ENCODE peak calls at places on chromosomes 6 and 20, in six cellular contexts. One of them, this sample, is unnamed.

GRCh38 chr6:25769983-25770382 is 15.4 kb downstream of the SLC17A4 start:
- DNase-seq in ELF-1: no peak
- DNase-seq in dorsolateral prefrontal cortex: no peak
- DNase-seq in activated T-cell treated with anti-CD3 and anti-CD28 coated beads for 48 hours: no peak
- DNase-seq in stimulated activated CD8-positive, alpha-beta memory T cell treated with anti-CD3 and anti-CD28 coated beads, Interleukin-4, amount 100 ng/mL, for 24 hours: no peak
- DNase-seq in breast epithelium: peak; percentile 56
- DNase-seq in this sample: no peak

GRCh38 chr6:170185175-170185970 is 105.5 kb downstream of the DLL1 start:
- DNase-seq in ELF-1: no peak
- DNase-seq in dorsolateral prefrontal cortex: peak; percentile 33
- DNase-seq in activated T-cell treated with anti-CD3 and anti-CD28 coated beads for 48 hours: no peak
- DNase-seq in stimulated activated CD8-positive, alpha-beta memory T cell treated with anti-CD3 and anti-CD28 coated beads, Interleukin-4, amount 100 ng/mL, for 24 hours: no peak
- DNase-seq in breast epithelium: no peak
- DNase-seq in this sample: peak; percentile 61

GRCh38 chr6:4849628-4850027 is 73.4 kb downstream of the CDYL start:
- DNase-seq in ELF-1: no peak
- DNase-seq in dorsolateral prefrontal cortex: no peak
- DNase-seq in activated T-cell treated with anti-CD3 and anti-CD28 coated beads for 48 hours: no peak
- DNase-seq in stimulated activated CD8-positive, alpha-beta memory T cell treated with anti-CD3 and anti-CD28 coated beads, Interleukin-4, amount 100 ng/mL, for 24 hours: no peak
- DNase-seq in breast epithelium: no peak
- DNase-seq in this sample: no peak

GRCh38 chr6:32692019-32692418 is 25.6 kb upstream of the HLA-DQB1 start:
- DNase-seq in ELF-1: peak; percentile 40
- DNase-seq in dorsolateral prefrontal cortex: no peak
- DNase-seq in activated T-cell treated with anti-CD3 and anti-CD28 coated beads for 48 hours: peak; percentile 14
- DNase-seq in stimulated activated CD8-positive, alpha-beta memory T cell treated with anti-CD3 and anti-CD28 coated beads, Interleukin-4, amount 100 ng/mL, for 24 hours: no peak
- DNase-seq in breast epithelium: no peak
- DNase-seq in this sample: no peak

GRCh38 chr20:46040902-46041535 is 12.0 kb downstream of the SLC12A5 start:
- DNase-seq in ELF-1: peak; percentile 75
- DNase-seq in dorsolateral prefrontal cortex: no peak
- DNase-seq in activated T-cell treated with anti-CD3 and anti-CD28 coated beads for 48 hours: no peak
- DNase-seq in stimulated activated CD8-positive, alpha-beta memory T cell treated with anti-CD3 and anti-CD28 coated beads, Interleukin-4, amount 100 ng/mL, for 24 hours: peak; percentile 22
- DNase-seq in breast epithelium: no peak
- DNase-seq in this sample: peak; percentile 63

GRCh38 chr6:4018194-4019111 is 60.5 kb downstream of the FAM217A start:
- DNase-seq in ELF-1: peak; percentile 99
- DNase-seq in dorsolateral prefrontal cortex: peak; percentile 92
- DNase-seq in activated T-cell treated with anti-CD3 and anti-CD28 coated beads for 48 hours: peak; percentile 95
- DNase-seq in stimulated activated CD8-positive, alpha-beta memory T cell treated with anti-CD3 and anti-CD28 coated beads, Interleukin-4, amount 100 ng/mL, for 24 hours: peak; percentile 97
- DNase-seq in breast epithelium: peak; percentile 94
- DNase-seq in this sample: peak; percentile 93

GRCh38 chr20:58077282-58077681 is 151.2 kb downstream of the ANKRD60 start:
- DNase-seq in ELF-1: no peak
- DNase-seq in dorsolateral prefrontal cortex: no peak
- DNase-seq in activated T-cell treated with anti-CD3 and anti-CD28 coated beads for 48 hours: no peak
- DNase-seq in stimulated activated CD8-positive, alpha-beta memory T cell treated with anti-CD3 and anti-CD28 coated beads, Interleukin-4, amount 100 ng/mL, for 24 hours: no peak
- DNase-seq in breast epithelium: no peak
- DNase-seq in this sample: no peak

GRCh38 chr6:150932976-150933375 is 67.5 kb downstream of the MTHFD1L start:
- DNase-seq in ELF-1: no peak
- DNase-seq in dorsolateral prefrontal cortex: no peak
- DNase-seq in activated T-cell treated with anti-CD3 and anti-CD28 coated beads for 48 hours: no peak
- DNase-seq in stimulated activated CD8-positive, alpha-beta memory T cell treated with anti-CD3 and anti-CD28 coated beads, Interleukin-4, amount 100 ng/mL, for 24 hours: no peak
- DNase-seq in breast epithelium: no peak
- DNase-seq in this sample: no peak

GRCh38 chr6:105646391-105646867 is 243.5 kb upstream of the PREP start:
- DNase-seq in ELF-1: no peak
- DNase-seq in dorsolateral prefrontal cortex: no peak
- DNase-seq in activated T-cell treated with anti-CD3 and anti-CD28 coated beads for 48 hours: no peak
- DNase-seq in stimulated activated CD8-positive, alpha-beta memory T cell treated with anti-CD3 and anti-CD28 coated beads, Interleukin-4, amount 100 ng/mL, for 24 hours: peak; percentile 19
- DNase-seq in breast epithelium: no peak
- DNase-seq in this sample: no peak

GRCh38 chr20:30168025-30168799 is 1089.3 kb upstream of the DEFB115 start:
- DNase-seq in ELF-1: peak; percentile 90
- DNase-seq in dorsolateral prefrontal cortex: no peak
- DNase-seq in activated T-cell treated with anti-CD3 and anti-CD28 coated beads for 48 hours: peak; percentile 15
- DNase-seq in stimulated activated CD8-positive, alpha-beta memory T cell treated with anti-CD3 and anti-CD28 coated beads, Interleukin-4, amount 100 ng/mL, for 24 hours: no peak
- DNase-seq in breast epithelium: no peak
- DNase-seq in this sample: no peak

GRCh38 chr6:155417454-155417853 is 38.2 kb downstream of the NOX3 start:
- DNase-seq in ELF-1: no peak
- DNase-seq in dorsolateral prefrontal cortex: no peak
- DNase-seq in activated T-cell treated with anti-CD3 and anti-CD28 coated beads for 48 hours: no peak
- DNase-seq in stimulated activated CD8-positive, alpha-beta memory T cell treated with anti-CD3 and anti-CD28 coated beads, Interleukin-4, amount 100 ng/mL, for 24 hours: no peak
- DNase-seq in breast epithelium: no peak
- DNase-seq in this sample: no peak

GRCh38 chr6:25882066-25882496 is 8.0 kb upstream of the SLC17A3 start:
- DNase-seq in ELF-1: peak; percentile 72
- DNase-seq in dorsolateral prefrontal cortex: no peak
- DNase-seq in activated T-cell treated with anti-CD3 and anti-CD28 coated beads for 48 hours: peak; percentile 10
- DNase-seq in stimulated activated CD8-positive, alpha-beta memory T cell treated with anti-CD3 and anti-CD28 coated beads, Interleukin-4, amount 100 ng/mL, for 24 hours: peak; percentile 22
- DNase-seq in breast epithelium: no peak
- DNase-seq in this sample: no peak

GRCh38 chr20:24379116-24379927 is 90.1 kb upstream of the SYNDIG1 start:
- DNase-seq in ELF-1: no peak
- DNase-seq in dorsolateral prefrontal cortex: no peak
- DNase-seq in activated T-cell treated with anti-CD3 and anti-CD28 coated beads for 48 hours: no peak
- DNase-seq in stimulated activated CD8-positive, alpha-beta memory T cell treated with anti-CD3 and anti-CD28 coated beads, Interleukin-4, amount 100 ng/mL, for 24 hours: no peak
- DNase-seq in breast epithelium: no peak
- DNase-seq in this sample: no peak

GRCh38 chr6:33984466-33985332 is 161.2 kb downstream of the GRM4 start:
- DNase-seq in ELF-1: no peak
- DNase-seq in dorsolateral prefrontal cortex: peak; percentile 22
- DNase-seq in activated T-cell treated with anti-CD3 and anti-CD28 coated beads for 48 hours: no peak
- DNase-seq in stimulated activated CD8-positive, alpha-beta memory T cell treated with anti-CD3 and anti-CD28 coated beads, Interleukin-4, amount 100 ng/mL, for 24 hours: no peak
- DNase-seq in breast epithelium: no peak
- DNase-seq in this sample: no peak

GRCh38 chr6:169993861-169994481 is 242.5 kb downstream of the ERMARD start:
- DNase-seq in ELF-1: no peak
- DNase-seq in dorsolateral prefrontal cortex: no peak
- DNase-seq in activated T-cell treated with anti-CD3 and anti-CD28 coated beads for 48 hours: no peak
- DNase-seq in stimulated activated CD8-positive, alpha-beta memory T cell treated with anti-CD3 and anti-CD28 coated beads, Interleukin-4, amount 100 ng/mL, for 24 hours: no peak
- DNase-seq in breast epithelium: peak; percentile 3
- DNase-seq in this sample: no peak

GRCh38 chr6:16669227-16669626 is 92.0 kb downstream of the ATXN1 start:
- DNase-seq in ELF-1: no peak
- DNase-seq in dorsolateral prefrontal cortex: no peak
- DNase-seq in activated T-cell treated with anti-CD3 and anti-CD28 coated beads for 48 hours: peak; percentile 52
- DNase-seq in stimulated activated CD8-positive, alpha-beta memory T cell treated with anti-CD3 and anti-CD28 coated beads, Interleukin-4, amount 100 ng/mL, for 24 hours: peak; percentile 54
- DNase-seq in breast epithelium: no peak
- DNase-seq in this sample: no peak

GRCh38 chr6:119196732-119197131 is 118.3 kb upstream of the FAM184A start:
- DNase-seq in ELF-1: no peak
- DNase-seq in dorsolateral prefrontal cortex: no peak
- DNase-seq in activated T-cell treated with anti-CD3 and anti-CD28 coated beads for 48 hours: no peak
- DNase-seq in stimulated activated CD8-positive, alpha-beta memory T cell treated with anti-CD3 and anti-CD28 coated beads, Interleukin-4, amount 100 ng/mL, for 24 hours: no peak
- DNase-seq in breast epithelium: no peak
- DNase-seq in this sample: no peak

GRCh38 chr6:80151641-80152040 is 45.2 kb downstream of the BCKDHB start:
- DNase-seq in ELF-1: no peak
- DNase-seq in dorsolateral prefrontal cortex: no peak
- DNase-seq in activated T-cell treated with anti-CD3 and anti-CD28 coated beads for 48 hours: no peak
- DNase-seq in stimulated activated CD8-positive, alpha-beta memory T cell treated with anti-CD3 and anti-CD28 coated beads, Interleukin-4, amount 100 ng/mL, for 24 hours: no peak
- DNase-seq in breast epithelium: no peak
- DNase-seq in this sample: no peak

GRCh38 chr6:14818422-14818884 is 427.4 kb upstream of the JARID2 start:
- DNase-seq in ELF-1: no peak
- DNase-seq in dorsolateral prefrontal cortex: no peak
- DNase-seq in activated T-cell treated with anti-CD3 and anti-CD28 coated beads for 48 hours: no peak
- DNase-seq in stimulated activated CD8-positive, alpha-beta memory T cell treated with anti-CD3 and anti-CD28 coated beads, Interleukin-4, amount 100 ng/mL, for 24 hours: no peak
- DNase-seq in breast epithelium: no peak
- DNase-seq in this sample: no peak

GRCh38 chr6:81875776-81876293 is 123.4 kb upstream of the TENT5A start:
- DNase-seq in ELF-1: no peak
- DNase-seq in dorsolateral prefrontal cortex: no peak
- DNase-seq in activated T-cell treated with anti-CD3 and anti-CD28 coated beads for 48 hours: no peak
- DNase-seq in stimulated activated CD8-positive, alpha-beta memory T cell treated with anti-CD3 and anti-CD28 coated beads, Interleukin-4, amount 100 ng/mL, for 24 hours: no peak
- DNase-seq in breast epithelium: no peak
- DNase-seq in this sample: no peak

GRCh38 chr20:24443436-24443835 is 26.0 kb upstream of the SYNDIG1 start:
- DNase-seq in ELF-1: peak; percentile 90
- DNase-seq in dorsolateral prefrontal cortex: no peak
- DNase-seq in activated T-cell treated with anti-CD3 and anti-CD28 coated beads for 48 hours: no peak
- DNase-seq in stimulated activated CD8-positive, alpha-beta memory T cell treated with anti-CD3 and anti-CD28 coated beads, Interleukin-4, amount 100 ng/mL, for 24 hours: no peak
- DNase-seq in breast epithelium: no peak
- DNase-seq in this sample: no peak

GRCh38 chr20:9147553-9148024 is 78.7 kb downstream of the PLCB4 start:
- DNase-seq in ELF-1: no peak
- DNase-seq in dorsolateral prefrontal cortex: no peak
- DNase-seq in activated T-cell treated with anti-CD3 and anti-CD28 coated beads for 48 hours: no peak
- DNase-seq in stimulated activated CD8-positive, alpha-beta memory T cell treated with anti-CD3 and anti-CD28 coated beads, Interleukin-4, amount 100 ng/mL, for 24 hours: no peak
- DNase-seq in breast epithelium: no peak
- DNase-seq in this sample: no peak

GRCh38 chr6:154962751-154963150 is 32.4 kb upstream of the TIAM2 start:
- DNase-seq in ELF-1: no peak
- DNase-seq in dorsolateral prefrontal cortex: no peak
- DNase-seq in activated T-cell treated with anti-CD3 and anti-CD28 coated beads for 48 hours: no peak
- DNase-seq in stimulated activated CD8-positive, alpha-beta memory T cell treated with anti-CD3 and anti-CD28 coated beads, Interleukin-4, amount 100 ng/mL, for 24 hours: no peak
- DNase-seq in breast epithelium: no peak
- DNase-seq in this sample: no peak

GRCh38 chr20:21450572-21450971 is 53.2 kb upstream of the NKX2-4 start:
- DNase-seq in ELF-1: no peak
- DNase-seq in dorsolateral prefrontal cortex: no peak
- DNase-seq in activated T-cell treated with anti-CD3 and anti-CD28 coated beads for 48 hours: no peak
- DNase-seq in stimulated activated CD8-positive, alpha-beta memory T cell treated with anti-CD3 and anti-CD28 coated beads, Interleukin-4, amount 100 ng/mL, for 24 hours: no peak
- DNase-seq in breast epithelium: no peak
- DNase-seq in this sample: no peak

GRCh38 chr20:8573686-8574085 is 441.6 kb downstream of the PLCB1 start:
- DNase-seq in ELF-1: no peak
- DNase-seq in dorsolateral prefrontal cortex: no peak
- DNase-seq in activated T-cell treated with anti-CD3 and anti-CD28 coated beads for 48 hours: no peak
- DNase-seq in stimulated activated CD8-positive, alpha-beta memory T cell treated with anti-CD3 and anti-CD28 coated beads, Interleukin-4, amount 100 ng/mL, for 24 hours: no peak
- DNase-seq in breast epithelium: no peak
- DNase-seq in this sample: no peak

GRCh38 chr6:106177786-106178185 is 91.7 kb downstream of the PRDM1 start:
- DNase-seq in ELF-1: no peak
- DNase-seq in dorsolateral prefrontal cortex: no peak
- DNase-seq in activated T-cell treated with anti-CD3 and anti-CD28 coated beads for 48 hours: no peak
- DNase-seq in stimulated activated CD8-positive, alpha-beta memory T cell treated with anti-CD3 and anti-CD28 coated beads, Interleukin-4, amount 100 ng/mL, for 24 hours: no peak
- DNase-seq in breast epithelium: no peak
- DNase-seq in this sample: no peak

GRCh38 chr6:16438677-16439615 is 200.6 kb downstream of the GMPR start:
- DNase-seq in ELF-1: no peak
- DNase-seq in dorsolateral prefrontal cortex: no peak
- DNase-seq in activated T-cell treated with anti-CD3 and anti-CD28 coated beads for 48 hours: no peak
- DNase-seq in stimulated activated CD8-positive, alpha-beta memory T cell treated with anti-CD3 and anti-CD28 coated beads, Interleukin-4, amount 100 ng/mL, for 24 hours: no peak
- DNase-seq in breast epithelium: no peak
- DNase-seq in this sample: no peak

GRCh38 chr20:62122659-62123449 is 579 bp downstream of the LSM14B start:
- DNase-seq in ELF-1: peak; percentile 31
- DNase-seq in dorsolateral prefrontal cortex: no peak
- DNase-seq in activated T-cell treated with anti-CD3 and anti-CD28 coated beads for 48 hours: peak; percentile 41
- DNase-seq in stimulated activated CD8-positive, alpha-beta memory T cell treated with anti-CD3 and anti-CD28 coated beads, Interleukin-4, amount 100 ng/mL, for 24 hours: no peak
- DNase-seq in breast epithelium: no peak
- DNase-seq in this sample: no peak

GRCh38 chr6:11496152-11497060 is 41.1 kb upstream of the TMEM170B start:
- DNase-seq in ELF-1: peak; percentile 81
- DNase-seq in dorsolateral prefrontal cortex: no peak
- DNase-seq in activated T-cell treated with anti-CD3 and anti-CD28 coated beads for 48 hours: peak; percentile 50
- DNase-seq in stimulated activated CD8-positive, alpha-beta memory T cell treated with anti-CD3 and anti-CD28 coated beads, Interleukin-4, amount 100 ng/mL, for 24 hours: peak; percentile 35
- DNase-seq in breast epithelium: peak; percentile 44
- DNase-seq in this sample: no peak

This sample was measured in posterior cingulate gyrus.